ENCODE peak calls at places on chromosomes 3 and 15, in four cellular contexts. Q is NB4, I is adrenal gland, V is Calu3. O is an unnamed sample.

GRCh38 chr3:2360815-2361214 is 262.1 kb downstream of the CNTN4 start:
- DNase-seq in Q (peak), I (no peak), V (no peak), O (peak)

GRCh38 chr15:100940785-100941379 is 21.7 kb downstream of the LRRK1 start:
- DNase-seq in Q (peak), I (no peak), V (no peak), O (no peak)

GRCh38 chr15:34644061-34644460 is 60.6 kb upstream of the GOLGA8B start:
- DNase-seq in Q (peak), I (no peak), V (no peak), O (peak)

GRCh38 chr15:89179966-89180875 is 41.2 kb downstream of the RLBP1 start:
- DNase-seq in Q (no peak), I (peak), V (no peak), O (no peak)

GRCh38 chr3:57956119-57956832 is 51.9 kb upstream of the FLNB start:
- DNase-seq in Q (peak), I (no peak), V (no peak), O (peak)

GRCh38 chr15:35078221-35078915 is 6.7 kb downstream of the NANOGP8 start:
- DNase-seq in Q (peak), I (peak), V (peak), O (peak)

GRCh38 chr3:122665226-122665786 is 15.3 kb upstream of the PARP14 start:
- DNase-seq in Q (no peak), I (no peak), V (no peak), O (no peak)

GRCh38 chr15:56802164-56802563 is 68.9 kb upstream of the ZNF280D start:
- DNase-seq in Q (no peak), I (no peak), V (no peak), O (no peak)

GRCh38 chr3:49534581-49535495 is 19.4 kb upstream of the BSN start:
- DNase-seq in Q (no peak), I (peak), V (no peak), O (no peak)

GRCh38 chr3:194040501-194041273 is 95.3 kb upstream of the HES1 start:
- DNase-seq in Q (no peak), I (peak), V (no peak), O (no peak)

GRCh38 chr3:77541203-77541922 is 501.5 kb downstream of the ROBO2 start:
- DNase-seq in Q (no peak), I (peak), V (no peak), O (no peak)

GRCh38 chr15:60006203-60006782 is 2.2 kb downstream of the FOXB1 start:
- DNase-seq in Q (peak), I (no peak), V (peak), O (peak)

GRCh38 chr15:63474810-63475316 is 29.5 kb upstream of the USP3 start:
- DNase-seq in Q (peak), I (no peak), V (no peak), O (no peak)

GRCh38 chr3:124804875-124805274 is 74.6 kb downstream of the UMPS start:
- DNase-seq in Q (no peak), I (no peak), V (no peak), O (no peak)

GRCh38 chr3:176789281-176789705 is 408.0 kb downstream of the TBL1XR1 start:
- DNase-seq in Q (no peak), I (no peak), V (no peak), O (no peak)

GRCh38 chr3:139281096-139281495 is 62.7 kb upstream of the MRPS22 start:
- DNase-seq in Q (no peak), I (peak), V (no peak), O (no peak)

GRCh38 chr15:81897011-81897677 is 148.7 kb downstream of the MEX3B start:
- DNase-seq in Q (no peak), I (no peak), V (no peak), O (peak)

GRCh38 chr3:179961081-179962078 is 75.4 kb downstream of the PEX5L start:
- DNase-seq in Q (no peak), I (no peak), V (no peak), O (no peak)

GRCh38 chr3:152879790-152880174 is 44.9 kb downstream of the P2RY1 start:
- DNase-seq in Q (no peak), I (no peak), V (no peak), O (no peak)

GRCh38 chr3:2861120-2861519 is 249.1 kb downstream of the IL5RA start:
- DNase-seq in Q (no peak), I (no peak), V (no peak), O (no peak)

GRCh38 chr3:157500232-157500631 is 3.0 kb downstream of the VEPH1 start:
- DNase-seq in Q (no peak), I (no peak), V (peak), O (no peak)

GRCh38 chr3:15521573-15521965 is at the start of gene COLQ:
- DNase-seq in Q (no peak), I (no peak), V (no peak), O (no peak)

GRCh38 chr15:82812994-82813393 is 3.6 kb downstream of the WHAMM start:
- DNase-seq in Q (peak), I (no peak), V (no peak), O (no peak)

GRCh38 chr3:42807929-42808328 is 1.3 kb upstream of the ACKR2 start:
- DNase-seq in Q (no peak), I (no peak), V (no peak), O (no peak)

GRCh38 chr3:125154800-125155269 is 57.7 kb downstream of the SLC12A8 start:
- DNase-seq in Q (no peak), I (no peak), V (no peak), O (no peak)

GRCh38 chr3:124512881-124513609 is 217.2 kb upstream of the UMPS start:
- DNase-seq in Q (no peak), I (peak), V (peak), O (no peak)

GRCh38 chr3:73623996-73624362 is 762 bp downstream of the PDZRN3 start:
- DNase-seq in Q (no peak), I (peak), V (no peak), O (no peak)

GRCh38 chr3:116340680-116341216 is 104.5 kb downstream of the LSAMP start:
- DNase-seq in Q (peak), I (no peak), V (no peak), O (no peak)

GRCh38 chr3:194344012-194344411 is 7.1 kb downstream of the CPN2 start:
- DNase-seq in Q (peak), I (peak), V (peak), O (peak)

GRCh38 chr3:44509985-44510360 is 32.5 kb upstream of the ZNF445 start:
- DNase-seq in Q (peak), I (no peak), V (no peak), O (peak)

GRCh38 chr3:138458774-138459499 is 24.5 kb downstream of the ESYT3 start:
- DNase-seq in Q (no peak), I (peak), V (no peak), O (no peak)

GRCh38 chr15:76584868-76585572 is 248.4 kb downstream of the ISL2 start:
- DNase-seq in Q (no peak), I (no peak), V (no peak), O (no peak)

GRCh38 chr3:136194409-136195257 is 1.5 kb downstream of the MSL2 start:
- DNase-seq in Q (peak), I (peak), V (no peak), O (peak)

DNA sequence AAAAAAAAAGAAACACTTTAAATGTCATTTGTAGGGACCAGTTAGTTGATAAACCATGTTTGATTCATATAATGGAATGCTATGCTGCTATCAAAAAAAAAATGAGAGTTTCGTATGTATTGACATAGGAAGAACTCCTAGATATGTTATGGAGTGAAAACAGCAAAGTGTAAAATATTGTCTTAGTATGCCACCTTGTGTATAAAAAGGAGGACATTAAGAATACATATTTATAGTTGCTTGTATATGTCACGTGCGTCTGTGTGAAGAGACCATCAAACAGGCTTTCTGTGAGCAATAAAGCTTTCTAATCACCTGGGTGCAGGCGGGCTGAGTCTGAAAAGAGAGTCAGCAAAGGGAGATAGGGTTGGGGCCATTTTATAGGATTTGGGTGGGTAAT is 39.5 kb downstream of the KBTBD8 start:
- DNase-seq in Q (no peak), I (no peak), V (no peak), O (no peak)
- TF ChIP-seq CTCF in Q (no peak), I (no peak), V (no peak), O (peak)

DNA sequence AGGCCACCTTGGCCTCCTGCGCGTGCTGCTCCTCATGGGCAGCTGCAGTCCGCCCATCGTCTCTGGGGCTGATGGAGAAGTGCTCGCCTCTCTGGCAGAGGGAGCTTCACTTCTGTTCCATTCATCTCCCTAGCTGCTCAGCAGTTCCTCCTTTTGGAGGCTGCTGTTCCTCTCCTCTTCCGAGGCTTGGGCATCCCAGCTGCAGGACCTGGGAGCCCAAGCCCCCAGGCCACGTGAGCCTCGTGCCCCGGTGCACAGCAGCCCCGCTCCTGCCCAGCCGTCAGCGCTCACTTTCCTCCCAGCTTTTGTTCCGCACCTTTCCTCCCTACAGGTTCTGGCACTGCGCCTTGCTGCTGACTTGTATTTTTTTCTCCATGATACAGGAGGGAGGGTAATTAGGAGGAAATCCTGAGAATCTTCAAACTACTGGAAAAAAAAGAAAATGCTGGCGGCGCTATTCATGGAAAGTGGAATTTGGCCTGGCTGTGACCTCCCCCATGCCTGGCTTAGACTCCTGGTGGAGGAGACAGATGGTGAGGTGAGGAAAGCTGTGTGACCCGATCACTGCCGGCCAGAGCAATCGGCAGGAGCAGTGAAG is 210.1 kb downstream of the CHST2 start:
- DNase-seq in Q (no peak), I (peak), V (no peak), O (no peak)
- TF ChIP-seq CTCF in Q (no peak), I (no peak), V (no peak), O (no peak)

GRCh38 chr3:192915724-192916123 is 1.9 kb downstream of the MB21D2 start:
- DNase-seq in Q (no peak), I (no peak), V (no peak), O (no peak)

GRCh38 chr3:192913540-192913939 is 4.1 kb downstream of the MB21D2 start:
- DNase-seq in Q (no peak), I (no peak), V (no peak), O (no peak)

GRCh38 chr3:192916455-192917257 is 1.0 kb downstream of the MB21D2 start:
- DNase-seq in Q (peak), I (peak), V (peak), O (peak)

GRCh38 chr3:192914873-192915272 is 2.8 kb downstream of the MB21D2 start:
- DNase-seq in Q (no peak), I (no peak), V (no peak), O (no peak)

GRCh38 chr3:192915306-192915705 is 2.4 kb downstream of the MB21D2 start:
- DNase-seq in Q (peak), I (no peak), V (peak), O (peak)
- TF ChIP-seq CTCF in Q (no peak), I (no peak), V (no peak), O (peak)

GRCh38 chr15:68053997-68054657 is at the start of gene PIAS1:
- DNase-seq in Q (peak), I (peak), V (peak), O (peak)
- TF ChIP-seq CTCF in Q (no peak), I (no peak), V (no peak), O (no peak)

DNA sequence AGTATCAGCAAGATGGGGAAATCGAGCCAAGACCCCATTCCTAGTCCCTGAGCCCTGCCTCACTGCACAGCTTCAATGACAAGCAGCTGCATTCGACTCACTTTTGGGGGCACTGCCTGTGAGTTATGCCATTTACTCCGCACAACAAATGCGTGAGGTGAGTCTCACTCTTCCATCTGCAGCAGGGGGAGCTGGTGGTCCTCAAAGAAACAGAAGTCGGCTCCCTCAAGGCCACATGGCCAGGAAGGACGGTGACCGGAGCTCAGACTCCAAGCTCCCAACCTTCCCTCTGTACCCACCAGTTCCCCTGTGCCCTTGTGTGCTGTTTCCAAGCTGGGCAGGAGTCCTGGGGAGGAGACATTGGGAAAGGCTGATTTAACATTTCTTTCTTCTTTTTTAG is 127.7 kb upstream of the IQSEC1 start:
- DNase-seq in Q (peak), I (no peak), V (no peak), O (no peak)
- TF ChIP-seq CTCF in Q (peak), I (no peak), V (no peak), O (no peak)

DNA sequence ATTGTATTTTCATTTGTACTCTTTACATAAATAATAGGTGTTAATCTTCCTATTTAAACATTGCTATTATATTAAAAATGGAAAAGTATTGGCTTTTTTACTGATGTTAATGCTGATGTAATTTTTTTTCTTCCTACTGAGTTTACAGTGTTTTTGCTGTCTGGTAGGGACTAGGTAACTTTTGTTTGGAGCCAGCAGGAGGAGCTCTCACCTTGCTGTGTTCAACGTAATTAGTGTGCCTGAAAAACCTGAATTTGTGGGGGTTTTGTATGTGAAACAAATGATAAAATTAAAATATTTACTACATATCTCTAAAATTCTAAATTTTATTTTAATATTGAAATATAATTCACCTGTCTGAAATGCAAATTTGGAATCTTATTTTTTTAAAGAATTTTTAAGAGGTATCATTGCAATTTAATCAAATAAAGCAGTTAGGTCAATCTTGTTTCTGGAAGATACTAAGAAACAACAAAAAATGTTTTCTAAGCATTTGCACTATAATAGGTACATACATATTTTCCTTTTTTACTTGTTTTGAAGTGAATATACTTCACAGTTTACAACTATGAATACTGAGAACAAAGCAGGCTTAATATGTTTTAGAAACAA is 48.8 kb downstream of the EPHA6 start:
- DNase-seq in Q (peak), I (peak), V (peak), O (peak)
- TF ChIP-seq CTCF in Q (peak), I (peak), V (peak), O (peak)

GRCh38 chr3:46935168-46935858 is 41.2 kb downstream of the CCDC12 start:
- DNase-seq in Q (peak), I (peak), V (peak), O (peak)
- TF ChIP-seq CTCF in Q (no peak), I (peak), V (peak), O (peak)

O was measured in MCF 10A.